ENCODE peak calls at places on chromosome 9, in six cellular contexts. J, R, K, Y, Q and A are unnamed samples.

GRCh38 chr9:93258419-93258817 is 74.5 kb downstream of the WNK2 start:
- DNase-seq in R (no peak), J (peak), Q (no peak), K (no peak), Y (no peak), A (no peak)

GRCh38 chr9:136110082-136111061 is 8.3 kb downstream of the TMEM250 start:
- DNase-seq in Q (no peak), J (peak), K (no peak), Y (peak), R (no peak), A (peak)

GRCh38 chr9:88697764-88698436 is 162.9 kb downstream of the NXNL2 start:
- DNase-seq in R (no peak), Q (no peak), K (no peak), Y (peak), J (no peak), A (peak)

GRCh38 chr9:105187781-105188180 is 56.7 kb upstream of the SLC44A1 start:
- DNase-seq in R (peak), Y (peak), J (no peak), Q (no peak), K (no peak), A (peak)

GRCh38 chr9:6926436-6926835 is 168.7 kb downstream of the KDM4C start:
- DNase-seq in K (no peak), R (no peak), J (no peak), Y (peak), Q (no peak), A (no peak)

GRCh38 chr9:20355022-20355421 is 267.3 kb downstream of the MLLT3 start:
- DNase-seq in Y (peak), R (peak), J (no peak), Q (no peak), K (no peak), A (peak)

GRCh38 chr9:132647355-132647754 is 22.4 kb downstream of the DDX31 start:
- DNase-seq in K (no peak), J (no peak), Y (peak), R (peak), Q (no peak), A (peak)

GRCh38 chr9:14301582-14301981 is 12.4 kb downstream of the NFIB start:
- DNase-seq in R (no peak), Y (no peak), J (no peak), Q (no peak), K (no peak), A (no peak)

GRCh38 chr9:114894801-114895433 is 35.5 kb downstream of the TNFSF8 start:
- DNase-seq in J (peak), Y (peak), K (no peak), Q (peak), R (peak), A (peak)

GRCh38 chr9:70398145-70398556 is 16.3 kb downstream of the KLF9 start:
- DNase-seq in J (no peak), R (no peak), Y (peak), Q (no peak), K (no peak), A (no peak)

GRCh38 chr9:4547016-4547415 is 56.7 kb downstream of the SLC1A1 start:
- DNase-seq in J (no peak), Y (peak), K (no peak), Q (no peak), R (peak), A (peak)

GRCh38 chr9:96523429-96523828 is 73.5 kb downstream of the HABP4 start:
- DNase-seq in R (no peak), K (no peak), J (no peak), Q (no peak), Y (no peak), A (no peak)

GRCh38 chr9:134830926-134831720 is 49.5 kb upstream of the FCN2 start:
- DNase-seq in K (no peak), R (no peak), J (no peak), Q (no peak), Y (no peak), A (no peak)

GRCh38 chr9:105043370-105043936 is 115.5 kb upstream of the ABCA1 start:
- DNase-seq in J (no peak), R (no peak), K (no peak), Y (no peak), Q (no peak), A (no peak)

GRCh38 chr9:114110180-114110579 is 11.1 kb upstream of the KIF12 start:
- DNase-seq in Y (peak), Q (no peak), K (no peak), R (peak), J (no peak), A (peak)

GRCh38 chr9:135023389-135023788 is 64.1 kb upstream of the OLFM1 start:
- DNase-seq in R (peak), J (no peak), K (no peak), Q (no peak), Y (no peak), A (no peak)

GRCh38 chr9:135376511-135377173 is 102.9 kb upstream of the PPP1R26 start:
- DNase-seq in Q (no peak), Y (no peak), K (no peak), R (no peak), J (no peak), A (no peak)

GRCh38 chr9:1530681-1531080 is 480.5 kb downstream of the DMRT2 start:
- DNase-seq in Y (no peak), K (no peak), J (no peak), R (no peak), Q (no peak), A (no peak)

GRCh38 chr9:109317311-109317978 is 3.4 kb downstream of the EPB41L4B start:
- DNase-seq in Y (no peak), R (no peak), Q (no peak), J (no peak), K (no peak), A (no peak)

GRCh38 chr9:87184956-87185642 is 237.8 kb upstream of the GAS1 start:
- DNase-seq in Y (no peak), Q (no peak), J (no peak), R (no peak), K (no peak), A (peak)

GRCh38 chr9:23814243-23814642 is 11.8 kb downstream of the ELAVL2 start:
- DNase-seq in Q (no peak), R (no peak), K (no peak), J (no peak), Y (no peak), A (no peak)

GRCh38 chr9:105413486-105414068 is 34.3 kb upstream of the FSD1L start:
- DNase-seq in K (no peak), R (peak), J (peak), Y (peak), Q (no peak), A (peak)

GRCh38 chr9:5554254-5554653 is 43.9 kb downstream of the PDCD1LG2 start:
- DNase-seq in Q (no peak), J (no peak), Y (no peak), R (no peak), K (no peak), A (peak)

GRCh38 chr9:97714435-97714834 is 17.3 kb upstream of the XPA start:
- DNase-seq in J (no peak), K (no peak), Y (peak), R (no peak), Q (no peak), A (peak)

GRCh38 chr9:15966471-15966870 is 413.6 kb downstream of the CCDC171 start:
- DNase-seq in K (no peak), J (no peak), Y (no peak), R (peak), Q (no peak), A (no peak)

GRCh38 chr9:107108367-107108766 is 174.7 kb upstream of the RAD23B start:
- DNase-seq in R (no peak), K (no peak), Q (no peak), J (no peak), Y (no peak), A (no peak)

GRCh38 chr9:108609895-108610253 is 245.9 kb downstream of the ACTL7B start:
- DNase-seq in Q (no peak), K (no peak), J (no peak), Y (no peak), R (no peak), A (no peak)

GRCh38 chr9:14107977-14108376 is 206.0 kb downstream of the NFIB start:
- DNase-seq in R (peak), Y (no peak), Q (no peak), K (no peak), J (no peak), A (no peak)

GRCh38 chr9:133733421-133734250 is 4.5 kb downstream of the SARDH start:
- DNase-seq in R (no peak), Y (no peak), Q (no peak), K (no peak), J (no peak), A (no peak)

GRCh38 chr9:123400926-123401503 is 45.0 kb downstream of the CRB2 start:
- DNase-seq in K (no peak), R (no peak), Y (no peak), J (no peak), Q (no peak), A (no peak)

GRCh38 chr9:92600742-92601261 is 65.0 kb upstream of the ECM2 start:
- DNase-seq in Y (peak), R (peak), J (no peak), K (no peak), Q (no peak), A (peak)

GRCh38 chr9:4883326-4883873 is 90.7 kb downstream of the RCL1 start:
- DNase-seq in R (no peak), Y (no peak), K (no peak), Q (no peak), J (no peak), A (no peak)

GRCh38 chr9:134422301-134422700 is 96.0 kb downstream of the RXRA start:
- DNase-seq in Y (no peak), J (no peak), K (no peak), R (peak), Q (no peak), A (no peak)

GRCh38 chr9:128390150-128390812 is 19.1 kb downstream of the URM1 start:
- DNase-seq in Y (no peak), K (no peak), R (no peak), Q (no peak), J (no peak), A (no peak)

GRCh38 chr9:109166771-109167601 is at the start of gene FRRS1L:
- DNase-seq in J (peak), Q (no peak), K (peak), R (no peak), Y (no peak), A (no peak)

GRCh38 chr9:97473717-97474116 is 27.7 kb upstream of the TMOD1 start:
- DNase-seq in K (no peak), J (no peak), R (peak), Q (no peak), Y (no peak), A (no peak)

GRCh38 chr9:111870774-111871542 is 25.7 kb upstream of the UGCG start:
- DNase-seq in K (no peak), Q (no peak), R (no peak), J (no peak), Y (no peak), A (no peak)

DNA sequence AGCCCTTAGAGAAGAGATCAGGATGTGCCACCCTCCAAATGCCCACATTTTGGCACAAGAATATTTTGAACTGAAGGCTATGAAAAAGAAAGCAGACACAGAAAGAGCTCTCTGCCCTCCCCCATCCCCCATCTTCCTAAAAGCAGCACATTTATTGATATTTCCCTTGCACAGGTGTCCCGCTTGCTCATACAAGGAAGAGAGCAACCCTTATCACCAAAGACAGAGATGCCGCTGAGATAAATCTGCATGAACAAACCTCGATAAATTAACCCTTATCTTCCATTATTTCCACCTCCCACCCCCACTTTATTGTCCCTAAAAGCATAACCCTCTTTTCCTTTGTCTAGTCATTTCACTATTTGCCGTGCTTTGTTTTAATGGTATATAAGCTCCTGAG is 1.8 kb downstream of the SLC28A3 start:
- DNase-seq in R (no peak), Y (no peak), K (no peak), Q (no peak), J (no peak), A (no peak)
- H3K14ac ChIP-seq in R (no peak), Y (no peak), K (no peak), Q (no peak), J (no peak), A (no peak)

GRCh38 chr9:121440265-121440664 is 59.4 kb downstream of the GGTA1 start:
- DNase-seq in Y (no peak), K (no peak), Q (no peak), J (no peak), R (peak), A (peak)

GRCh38 chr9:121439711-121440110 is 59.9 kb downstream of the GGTA1 start:
- DNase-seq in J (no peak), K (no peak), R (peak), Q (no peak), Y (peak), A (peak)

GRCh38 chr9:121437891-121438290 is 61.8 kb downstream of the GGTA1 start:
- DNase-seq in K (no peak), R (peak), Y (no peak), J (no peak), Q (no peak), A (no peak)

GRCh38 chr9:121441163-121441562 is 58.5 kb downstream of the GGTA1 start:
- DNase-seq in Q (no peak), Y (no peak), R (no peak), J (no peak), K (no peak), A (no peak)

DNA sequence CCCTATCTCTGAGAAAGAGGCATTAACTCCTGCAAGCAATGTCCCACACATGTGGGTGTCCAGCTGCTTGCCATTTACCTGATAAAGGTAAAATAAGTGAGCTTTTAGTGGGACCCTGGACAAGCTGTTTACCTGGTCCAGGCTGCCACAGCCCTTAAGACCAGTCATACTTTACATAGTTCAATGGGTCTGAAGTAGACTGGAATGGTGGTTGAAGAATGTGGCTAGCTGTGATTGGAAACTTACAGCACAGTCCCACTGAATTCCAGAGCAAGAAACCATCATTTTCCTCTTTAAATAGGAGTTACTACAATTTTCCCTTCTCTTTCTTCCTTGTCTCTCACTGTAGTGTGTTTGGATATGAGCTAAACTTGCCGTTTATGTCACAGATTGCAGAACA is 60.6 kb downstream of the GGTA1 start:
- DNase-seq in J (no peak), Y (peak), K (no peak), Q (no peak), R (peak), A (no peak)
- H3K27ac ChIP-seq in J (no peak), Y (no peak), K (no peak), Q (no peak), R (peak), A (no peak)

GRCh38 chr9:100379862-100380261 is 27.1 kb upstream of the TEX10 start:
- DNase-seq in K (no peak), J (no peak), Q (no peak), Y (peak), R (peak), A (peak)

GRCh38 chr9:100377015-100377414 is 24.3 kb upstream of the TEX10 start:
- DNase-seq in K (no peak), J (no peak), Q (no peak), Y (peak), R (no peak), A (peak)

GRCh38 chr9:100370064-100370723 is 17.5 kb upstream of the TEX10 start:
- DNase-seq in J (no peak), K (no peak), Y (no peak), R (no peak), Q (no peak), A (no peak)

GRCh38 chr9:100372648-100373047 is 19.9 kb upstream of the TEX10 start:
- DNase-seq in K (no peak), J (no peak), R (no peak), Q (no peak), Y (no peak), A (no peak)

DNA sequence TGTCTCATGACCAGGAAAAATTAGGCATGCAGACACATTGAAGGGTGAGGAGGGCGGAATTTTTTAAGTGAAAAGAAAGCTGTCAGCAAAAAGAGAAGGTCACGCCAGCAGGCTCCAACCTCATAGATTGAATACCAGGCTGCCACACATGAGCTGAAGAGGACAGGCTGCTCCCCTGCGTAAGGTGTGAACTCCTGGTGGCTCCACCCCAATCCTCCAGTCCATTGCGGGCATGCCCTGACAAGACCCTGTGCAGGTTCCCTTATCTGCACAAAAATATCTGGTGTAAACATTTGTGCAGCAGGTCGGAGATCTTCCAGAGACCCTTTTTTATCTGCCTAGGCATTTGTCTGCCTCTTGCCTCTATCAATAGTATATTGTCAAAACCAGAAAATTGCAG is 22.9 kb upstream of the TEX10 start:
- DNase-seq in J (peak), K (no peak), R (peak), Y (no peak), Q (no peak), A (no peak)
- H3K14ac ChIP-seq in J (no peak), K (no peak), R (no peak), Y (no peak), Q (no peak), A (no peak)

GRCh38 chr9:130845901-130846381 is 10.9 kb downstream of the ABL1 start:
- DNase-seq in J (no peak), R (no peak), Q (no peak), Y (peak), K (no peak), A (peak)
- H3K27ac ChIP-seq in J (no peak), R (no peak), Q (no peak), Y (peak), K (no peak), A (peak)